ENCODE peak calls at places on chromosomes 4 and X, in four cellular contexts. Y is tibial artery, V is ovary, E is pancreas. L is an unnamed sample.

GRCh38 chr4:173301518-173302201 is 32.5 kb downstream of the HMGB2 start:
- DNase-seq in V (no peak), Y (no peak), E (no peak), L (no peak)

GRCh38 chr4:40305329-40306193 is 29.6 kb upstream of the CHRNA9 start:
- DNase-seq in E (no peak), Y (peak; percentile 20), V (no peak), L (no peak)

GRCh38 chrX:10156199-10157031 is at the start of gene CLCN4:
- DNase-seq in E (peak; percentile 58), Y (peak; percentile 74), V (peak; percentile 51), L (peak; percentile 63)

GRCh38 chr4:159024266-159024665 is 78.6 kb upstream of the RAPGEF2 start:
- DNase-seq in V (no peak), Y (no peak), E (no peak), L (no peak)

GRCh38 chr4:145132521-145133098 is 34.5 kb downstream of the ABCE1 start:
- DNase-seq in Y (no peak), E (no peak), V (no peak), L (no peak)

GRCh38 chr4:126354784-126355183 is 1040.0 kb downstream of the FAT4 start:
- DNase-seq in V (no peak), E (no peak), Y (no peak), L (no peak)

GRCh38 chr4:154741877-154742851 is 1.6 kb upstream of the LRAT start:
- DNase-seq in E (no peak), Y (no peak), V (no peak), L (no peak)

GRCh38 chr4:15587649-15588048 is 67.5 kb downstream of the FBXL5 start:
- DNase-seq in Y (no peak), E (no peak), V (no peak), L (no peak)

GRCh38 chr4:184459413-184459812 is 14.9 kb downstream of the IRF2 start:
- DNase-seq in Y (no peak), V (no peak), E (no peak), L (no peak)

GRCh38 chrX:15254852-15255251 is 15.0 kb downstream of the ASB9 start:
- DNase-seq in E (no peak), V (no peak), Y (no peak), L (no peak)

GRCh38 chr4:80235451-80235850 is 31.0 kb upstream of the FGF5 start:
- DNase-seq in Y (no peak), V (no peak), E (no peak), L (no peak)

GRCh38 chr4:80233390-80233789 is 33.1 kb upstream of the FGF5 start:
- DNase-seq in Y (no peak), V (no peak), E (no peak), L (no peak)

GRCh38 chr4:80240976-80241375 is 25.5 kb upstream of the FGF5 start:
- DNase-seq in E (no peak), V (no peak), Y (no peak), L (no peak)

GRCh38 chr4:80239480-80239879 is 27.0 kb upstream of the FGF5 start:
- DNase-seq in E (no peak), Y (no peak), V (no peak), L (no peak)

GRCh38 chr4:80237992-80238391 is 28.5 kb upstream of the FGF5 start:
- DNase-seq in Y (no peak), E (no peak), V (no peak), L (no peak)
- H3K27ac ChIP-seq in Y (no peak overlapping the region), E (no peak overlapping the region), V (no peak overlapping the region), L (no peak overlapping the region)

GRCh38 chrX:142819461-142819860 is 206.3 kb upstream of the SPANXN4 start:
- DNase-seq in Y (no peak), E (no peak), V (no peak), L (no peak)
- H3K4me3 ChIP-seq in Y (no peak overlapping the region), E (no peak overlapping the region), V (no peak overlapping the region), L (no peak overlapping the region)

DNA sequence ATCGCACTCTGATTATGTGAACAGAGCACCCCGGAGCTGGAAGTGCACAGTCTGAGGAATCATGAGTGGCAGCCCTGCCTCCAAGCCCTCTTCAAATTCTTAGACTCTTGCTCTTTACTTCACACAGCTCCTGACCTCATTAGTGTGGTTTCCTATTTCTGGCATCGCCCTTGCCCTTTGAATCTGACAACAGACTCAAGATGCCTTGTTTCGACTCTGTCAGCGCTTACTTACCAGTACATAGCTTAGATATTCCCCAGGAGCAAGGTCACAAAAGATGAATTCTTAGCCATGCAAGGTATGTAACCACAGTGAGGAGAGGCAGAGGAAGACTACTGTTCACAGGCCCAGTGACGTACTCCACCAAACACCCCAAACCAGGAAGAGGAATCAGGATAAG is 167.2 kb downstream of the KDR start:
- DNase-seq in E (no peak), Y (no peak), V (no peak), L (no peak)
- H3K27ac ChIP-seq in E (no peak overlapping the region), Y (no peak overlapping the region), V (no peak overlapping the region), L (no peak overlapping the region)

GRCh38 chr4:119709418-119709817 is 80.8 kb upstream of the PDE5A start:
- DNase-seq in E (no peak), Y (no peak), V (no peak), L (no peak)
- H3K4me3 ChIP-seq in E (no peak overlapping the region), Y (no peak overlapping the region), V (no peak overlapping the region), L (no peak overlapping the region)

GRCh38 chrX:46693149-46693548 is 65.8 kb downstream of the SLC9A7 start:
- DNase-seq in V (no peak), Y (no peak), E (no peak), L (no peak)

GRCh38 chrX:46686003-46686645 is 72.8 kb downstream of the SLC9A7 start:
- DNase-seq in E (no peak), Y (no peak), V (no peak), L (no peak)

GRCh38 chrX:46690818-46691217 is 68.1 kb downstream of the SLC9A7 start:
- DNase-seq in Y (no peak), V (no peak), E (no peak), L (no peak)

GRCh38 chrX:46683023-46683422 is 75.9 kb downstream of the SLC9A7 start:
- DNase-seq in V (no peak), Y (no peak), E (no peak), L (no peak)

GRCh38 chrX:46687619-46688018 is 71.3 kb downstream of the SLC9A7 start:
- DNase-seq in Y (no peak), V (no peak), E (no peak), L (no peak)
- H3K27ac ChIP-seq in Y (no peak overlapping the region), V (no peak overlapping the region), E (no peak overlapping the region), L (no peak overlapping the region)

DNA sequence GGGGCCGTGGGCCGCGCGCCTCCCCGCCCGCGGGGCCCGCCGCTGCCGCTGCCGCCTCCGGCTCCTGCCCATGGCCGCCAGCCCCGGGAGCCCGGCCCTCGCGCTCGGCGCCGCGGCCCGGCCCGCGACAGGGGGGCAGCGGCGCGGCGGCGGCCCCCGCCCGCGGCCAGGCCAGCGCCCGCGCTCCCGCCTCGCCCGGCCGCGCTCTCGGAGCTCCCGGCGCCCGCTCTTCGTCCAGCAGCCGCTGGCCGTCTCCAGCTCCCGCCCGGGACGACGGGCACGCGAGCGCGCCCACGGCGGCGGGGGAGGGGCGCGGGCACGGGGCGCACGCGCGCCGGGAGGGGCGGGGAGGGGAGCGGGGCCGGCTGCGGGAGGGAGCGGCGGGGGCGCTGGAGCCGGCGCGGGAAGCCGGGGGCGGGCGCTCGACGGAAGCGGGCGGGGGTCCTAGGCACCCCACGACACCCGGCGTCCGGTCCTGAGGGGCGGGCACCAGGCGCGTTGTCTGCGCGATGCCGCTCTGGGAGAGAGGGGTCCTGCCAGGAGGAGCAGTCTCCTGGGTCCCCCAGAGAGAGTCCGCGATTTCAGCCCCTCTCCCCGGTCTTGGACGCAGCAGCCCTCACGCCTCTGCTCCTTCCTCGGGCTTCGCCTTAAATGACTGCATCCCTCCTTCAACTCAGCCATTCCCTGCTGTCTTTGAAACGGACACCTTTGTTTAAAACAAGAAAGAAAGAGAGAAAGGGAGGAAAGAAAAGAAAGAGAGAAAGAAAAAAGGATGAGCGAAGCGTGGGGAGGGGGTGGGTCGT is 489 bp upstream of the PDZD4 start:
- DNase-seq in Y (no peak), E (no peak), V (no peak), L (no peak)
- H3K4me3 ChIP-seq in Y (peak overlapping the region; percentile 55), E (peak overlapping the region; percentile 29), V (peak overlapping the region; percentile 10), L (peak overlapping the region; percentile 65)

GRCh38 chr4:152594981-152595916 is 59.4 kb upstream of the FBXW7 start:
- DNase-seq in V (no peak), E (no peak), Y (no peak), L (no peak)
- H3K27ac ChIP-seq in V (no peak overlapping the region), E (no peak overlapping the region), Y (no peak overlapping the region), L (no peak overlapping the region)

DNA sequence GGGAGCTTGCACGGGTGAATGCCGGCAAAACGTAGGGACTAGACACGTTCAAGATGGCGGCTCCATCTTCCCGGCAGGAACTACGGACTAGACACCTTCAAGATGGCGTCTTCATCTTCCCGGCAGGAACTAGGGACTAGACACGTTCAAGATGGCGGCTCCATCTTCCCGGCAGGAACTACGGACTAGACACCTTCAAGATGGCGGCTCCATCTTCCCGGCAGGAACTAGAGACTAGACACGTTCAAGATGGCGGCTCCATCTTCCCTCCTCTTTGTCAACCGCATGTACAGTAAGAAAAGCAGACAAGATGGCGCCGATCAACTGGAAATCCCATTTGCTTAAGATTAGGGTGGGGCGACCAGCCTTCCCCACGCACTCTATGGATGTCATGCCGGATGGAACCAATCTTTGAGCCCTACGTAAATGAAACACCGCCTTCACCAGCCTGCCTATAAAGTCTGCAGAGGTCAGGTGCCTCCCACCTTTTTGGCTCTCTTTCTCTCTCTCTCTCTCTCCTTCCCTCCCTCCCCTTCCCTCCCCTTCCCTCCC is 222.4 kb downstream of the CRLF2 start:
- DNase-seq in E (peak; percentile 50), Y (peak; percentile 87), V (peak; percentile 88), L (peak; percentile 25)
- H3K4me3 ChIP-seq in E (peak overlapping the region; percentile 34), Y (no peak overlapping the region), V (peak overlapping the region; percentile 27), L (no peak overlapping the region)